ENCODE peak calls at places on chromosomes 13 and 19, in four cellular contexts. C, S, K and L are unnamed samples.

GRCh38 chr13:63691474-63691873 is 2275.8 kb upstream of the PCDH20 start:
- DNase-seq in C (no peak), K (no peak), S (no peak), L (no peak)

GRCh38 chr13:40116008-40116407 is 460.5 kb downstream of the COG6 start:
- DNase-seq in K (peak; percentile 73), S (no peak), C (peak; percentile 46), L (peak; percentile 40)

GRCh38 chr13:101869553-101869952 is 417.1 kb downstream of the ITGBL1 start:
- DNase-seq in C (no peak), K (no peak), S (no peak), L (peak; percentile 3)

GRCh38 chr19:5131031-5131865 is 162.3 kb downstream of the KDM4B start:
- DNase-seq in K (no peak), C (peak; percentile 80), S (no peak), L (no peak)

GRCh38 chr19:6613711-6614110 is 22.8 kb upstream of the CD70 start:
- DNase-seq in C (no peak), K (no peak), S (no peak), L (no peak)

GRCh38 chr13:26200811-26201210 is 21.3 kb downstream of the RNF6 start:
- DNase-seq in C (no peak), S (no peak), K (no peak), L (no peak)

GRCh38 chr13:26051231-26052135 is at the start of gene SHISA2:
- DNase-seq in C (no peak), S (peak; percentile 43), K (no peak), L (peak; percentile 31)

GRCh38 chr13:94435604-94436226 is 43.8 kb downstream of the DCT start:
- DNase-seq in S (no peak), K (peak; percentile 27), C (peak; percentile 25), L (peak; percentile 58)

GRCh38 chr13:113425931-113426590 is 27.2 kb downstream of the ADPRHL1 start:
- DNase-seq in S (no peak), C (no peak), K (no peak), L (no peak)

GRCh38 chr19:23790641-23791488 is 32.2 kb upstream of the ZNF681 start:
- DNase-seq in K (no peak), C (no peak), S (no peak), L (no peak)

GRCh38 chr13:90956036-90956435 is 391.5 kb upstream of the MIR17HG start:
- DNase-seq in S (no peak), C (no peak), K (no peak), L (no peak)

GRCh38 chr13:76668141-76668540 is 218.1 kb downstream of the KCTD12 start:
- DNase-seq in S (no peak), K (no peak), C (no peak), L (no peak)

GRCh38 chr13:76668716-76669115 is 217.5 kb downstream of the KCTD12 start:
- DNase-seq in C (no peak), K (no peak), S (no peak), L (no peak)

GRCh38 chr13:76667551-76667950 is 218.7 kb downstream of the KCTD12 start:
- DNase-seq in C (no peak), S (no peak), K (no peak), L (peak; percentile 77)

GRCh38 chr13:76677047-76677446 is 209.2 kb downstream of the KCTD12 start:
- DNase-seq in S (no peak), K (no peak), C (no peak), L (peak; percentile 43)

DNA sequence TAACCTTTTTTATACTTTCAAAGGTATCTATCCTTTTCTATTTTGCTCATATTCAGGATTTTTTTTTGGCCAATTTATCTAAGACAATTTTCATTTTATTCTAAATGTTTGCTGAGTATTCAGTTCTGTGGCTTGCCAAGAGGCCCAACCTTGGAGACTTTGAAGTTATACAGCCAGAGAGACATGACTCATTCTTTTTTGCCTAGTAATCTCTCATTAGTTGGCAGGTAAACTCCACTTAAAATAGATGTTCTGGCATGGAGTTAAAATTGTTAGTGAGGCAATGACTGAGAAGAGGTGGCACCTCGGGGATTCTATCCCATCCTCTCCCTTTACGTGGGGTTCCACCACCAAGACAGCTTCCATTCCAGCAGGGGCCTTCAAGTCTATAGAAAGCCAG is 213.8 kb downstream of the KCTD12 start:
- DNase-seq in K (no peak), C (no peak), S (no peak), L (peak; percentile 30)
- H3K9ac ChIP-seq in K (no peak overlapping the region), C (no peak overlapping the region), S (no peak overlapping the region), L (no peak overlapping the region)

GRCh38 chr13:24529478-24529877 is 16.9 kb upstream of the PARP4 start:
- DNase-seq in S (no peak), K (no peak), C (no peak), L (no peak)
- TF ChIP-seq MAFK in S (no peak), K (no peak), C (no peak), L (no peak)

DNA sequence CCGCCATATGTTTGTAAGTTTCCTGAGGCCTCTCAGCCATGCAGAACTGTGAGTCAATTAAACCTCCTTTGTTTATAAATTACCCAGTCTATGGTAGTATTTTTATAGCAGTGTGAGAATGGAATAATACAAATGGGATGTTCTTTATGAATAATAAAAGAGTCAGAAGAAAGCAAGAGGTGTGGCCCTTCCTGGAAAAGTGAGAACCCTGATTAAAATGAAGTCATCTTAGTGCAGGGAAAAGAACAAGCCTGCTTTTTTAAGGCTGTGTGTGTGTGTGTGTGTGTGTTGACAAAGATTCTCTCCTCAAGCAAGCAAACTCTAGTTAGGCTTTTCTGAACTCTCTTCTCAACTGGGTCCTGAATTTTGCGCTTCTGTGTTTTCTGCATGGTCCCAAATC is 18.8 kb upstream of the ARGLU1 start:
- DNase-seq in C (no peak), S (no peak), K (no peak), L (no peak)
- H3K9ac ChIP-seq in C (no peak overlapping the region), S (no peak overlapping the region), K (no peak overlapping the region), L (no peak overlapping the region)

DNA sequence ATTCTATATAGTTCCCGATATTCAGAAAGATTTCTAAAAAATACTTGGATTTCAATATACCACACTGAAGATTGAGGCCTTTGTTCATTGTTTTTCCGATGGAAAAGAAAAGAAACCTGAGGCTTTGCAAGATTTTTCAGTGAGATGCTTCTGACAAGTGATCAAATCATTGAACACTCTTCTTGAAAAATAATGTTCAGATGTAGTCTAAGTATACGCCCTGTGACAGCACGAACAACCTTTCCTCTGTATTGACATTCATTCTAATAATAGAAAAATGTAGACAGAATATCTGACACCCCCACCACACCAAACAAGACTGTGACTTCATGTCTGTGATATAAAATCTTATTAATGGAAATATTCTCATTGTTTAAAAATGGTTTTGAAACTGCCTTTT is 650.7 kb upstream of the KLHL1 start:
- DNase-seq in C (no peak), K (no peak), S (no peak), L (no peak)
- TF ChIP-seq MAFK in C (no peak), K (no peak), S (no peak), L (no peak)

GRCh38 chr19:15108845-15109767 is 1.9 kb downstream of the SYDE1 start:
- DNase-seq in C (no peak), S (no peak), K (no peak), L (no peak)
- H3K9ac ChIP-seq in C (no peak overlapping the region), S (no peak overlapping the region), K (no peak overlapping the region), L (peak overlapping the region; percentile 99)